ENCODE peak calls at places on chromosome 13, in four cellular contexts. One of them, this sample, is unnamed.

GRCh38 chr13:21458457-21458815 is 667 bp downstream of the ZDHHC20 start:
- DNase-seq in BE2C: peak; percentile 35
- DNase-seq in adrenal gland: peak; percentile 50
- DNase-seq in M059J: peak; percentile 51
- DNase-seq in this sample: peak; percentile 79

GRCh38 chr13:111912453-111912866 is 154.5 kb upstream of the SOX1 start:
- DNase-seq in BE2C: no peak
- DNase-seq in adrenal gland: no peak
- DNase-seq in M059J: no peak
- DNase-seq in this sample: no peak

GRCh38 chr13:93140912-93141311 is 85.7 kb upstream of the GPC6 start:
- DNase-seq in BE2C: no peak
- DNase-seq in adrenal gland: no peak
- DNase-seq in M059J: no peak
- DNase-seq in this sample: no peak

GRCh38 chr13:94710081-94710809 is 2.1 kb downstream of the SOX21 start:
- DNase-seq in BE2C: no peak
- DNase-seq in adrenal gland: no peak
- DNase-seq in M059J: peak; percentile 14
- DNase-seq in this sample: no peak

GRCh38 chr13:31433756-31434155 is 234.0 kb downstream of the B3GLCT start:
- DNase-seq in BE2C: no peak
- DNase-seq in adrenal gland: no peak
- DNase-seq in M059J: no peak
- DNase-seq in this sample: no peak

GRCh38 chr13:20129076-20129475 is 31.8 kb downstream of the GJA3 start:
- DNase-seq in BE2C: no peak
- DNase-seq in adrenal gland: no peak
- DNase-seq in M059J: no peak
- DNase-seq in this sample: peak; percentile 18

GRCh38 chr13:112772539-112772909 is 82.7 kb downstream of the ATP11A start:
- DNase-seq in BE2C: no peak
- DNase-seq in adrenal gland: no peak
- DNase-seq in M059J: no peak
- DNase-seq in this sample: no peak

GRCh38 chr13:113863511-113864302 is at the start of gene GAS6:
- DNase-seq in BE2C: peak; percentile 49
- DNase-seq in adrenal gland: peak; percentile 52
- DNase-seq in M059J: peak; percentile 39
- DNase-seq in this sample: peak; percentile 64

GRCh38 chr13:46389985-46390384 is 2.9 kb upstream of the RUBCNL start:
- DNase-seq in BE2C: no peak
- DNase-seq in adrenal gland: peak; percentile 28
- DNase-seq in M059J: peak; percentile 32
- DNase-seq in this sample: no peak

GRCh38 chr13:44003481-44003880 is 123.8 kb downstream of the LACC1 start:
- DNase-seq in BE2C: no peak
- DNase-seq in adrenal gland: no peak
- DNase-seq in M059J: no peak
- DNase-seq in this sample: no peak

GRCh38 chr13:92804346-92804745 is 422.3 kb upstream of the GPC6 start:
- DNase-seq in BE2C: no peak
- DNase-seq in adrenal gland: no peak
- DNase-seq in M059J: peak; percentile 64
- DNase-seq in this sample: no peak

GRCh38 chr13:41056194-41056593 is 5.1 kb upstream of the WBP4 start:
- DNase-seq in BE2C: no peak
- DNase-seq in adrenal gland: no peak
- DNase-seq in M059J: no peak
- DNase-seq in this sample: no peak

GRCh38 chr13:39038569-39038898 is 278 bp downstream of the NHLRC3 start:
- DNase-seq in BE2C: no peak
- DNase-seq in adrenal gland: peak; percentile 17
- DNase-seq in M059J: peak; percentile 40
- DNase-seq in this sample: no peak

GRCh38 chr13:114043421-114044053 is 69.7 kb upstream of the C13orf46 start:
- DNase-seq in BE2C: peak; percentile 81
- DNase-seq in adrenal gland: peak; percentile 79
- DNase-seq in M059J: no peak
- DNase-seq in this sample: no peak

GRCh38 chr13:20145521-20145920 is 15.3 kb downstream of the GJA3 start:
- DNase-seq in BE2C: no peak
- DNase-seq in adrenal gland: no peak
- DNase-seq in M059J: no peak
- DNase-seq in this sample: no peak

GRCh38 chr13:98743377-98743776 is 9.1 kb downstream of the SLC15A1 start:
- DNase-seq in BE2C: no peak
- DNase-seq in adrenal gland: no peak
- DNase-seq in M059J: no peak
- DNase-seq in this sample: no peak

GRCh38 chr13:46165485-46166220 is 16.3 kb downstream of the LCP1 start:
- DNase-seq in BE2C: no peak
- DNase-seq in adrenal gland: no peak
- DNase-seq in M059J: peak; percentile 76
- DNase-seq in this sample: no peak

GRCh38 chr13:27967736-27968315 is 1.3 kb downstream of the CDX2 start:
- DNase-seq in BE2C: no peak
- DNase-seq in adrenal gland: no peak
- DNase-seq in M059J: no peak
- DNase-seq in this sample: peak; percentile 48

GRCh38 chr13:24279267-24279666 is 30.1 kb upstream of the C1QTNF9 start:
- DNase-seq in BE2C: no peak
- DNase-seq in adrenal gland: no peak
- DNase-seq in M059J: no peak
- DNase-seq in this sample: no peak

GRCh38 chr13:46184277-46184699 is 2.3 kb upstream of the LCP1 start:
- DNase-seq in BE2C: peak; percentile 35
- DNase-seq in adrenal gland: no peak
- DNase-seq in M059J: peak; percentile 27
- DNase-seq in this sample: peak; percentile 47

This sample was measured in Caco-2.